ENCODE peak calls at places on chromosomes 13 and 19, in four cellular contexts. T, Q, F and A are unnamed samples.
A peak's percentile ranks its signal among the peaks of the same experiment; 100 is the strongest.

GRCh38 chr19:8641908-8642547 is 11.6 kb downstream of the NFILZ start:
- DNase-seq in F (no peak), Q (peak; percentile 65), T (peak; percentile 24), A (no peak)

GRCh38 chr19:17519967-17520366 is 8.5 kb downstream of the PGLS start:
- DNase-seq in T (no peak), Q (no peak), F (no peak), A (no peak)

GRCh38 chr13:47112205-47112896 is 215.5 kb upstream of the HTR2A start:
- DNase-seq in T (no peak), F (no peak), Q (no peak), A (no peak)

GRCh38 chr13:98930014-98930625 is 47.7 kb downstream of the DOCK9 start:
- DNase-seq in F (no peak), T (no peak), Q (no peak), A (no peak)

GRCh38 chr13:26247608-26248007 is 6.3 kb upstream of the CDK8 start:
- DNase-seq in F (no peak), T (no peak), Q (peak; percentile 29), A (no peak)

GRCh38 chr13:80751854-80752253 is 410.9 kb upstream of the SPRY2 start:
- DNase-seq in T (no peak), Q (no peak), F (no peak), A (no peak)

GRCh38 chr19:658916-659839 is 3.8 kb downstream of the RNF126 start:
- DNase-seq in Q (no peak), T (no peak), F (no peak), A (peak; percentile 75)

GRCh38 chr13:60617863-60618733 is 221.1 kb downstream of the TDRD3 start:
- DNase-seq in Q (peak; percentile 36), T (peak; percentile 32), F (no peak), A (no peak)

GRCh38 chr13:51643114-51643881 is 59.0 kb downstream of the WDFY2 start:
- DNase-seq in Q (peak; percentile 91), F (no peak), T (no peak), A (no peak)

GRCh38 chr19:13154241-13154778 is 4.1 kb downstream of the IER2 start:
- DNase-seq in Q (peak; percentile 95), T (peak; percentile 92), F (peak; percentile 98), A (peak; percentile 99)

GRCh38 chr13:69418319-69418718 is 689.3 kb upstream of the ATXN8OS start:
- DNase-seq in Q (no peak), T (no peak), F (no peak), A (no peak)

GRCh38 chr19:7670150-7670784 is 1.4 kb downstream of the RETN start:
- DNase-seq in Q (no peak), F (no peak), T (no peak), A (no peak)

GRCh38 chr19:49472936-49473335 is 1.1 kb upstream of the FLT3LG start:
- DNase-seq in T (no peak), F (no peak), Q (no peak), A (no peak)

GRCh38 chr19:1624458-1624857 is 19.2 kb upstream of the UQCR11 start:
- DNase-seq in Q (peak; percentile 37), T (peak; percentile 39), F (no peak), A (peak; percentile 78)

GRCh38 chr13:107883561-107884175 is 331.7 kb downstream of the LIG4 start:
- DNase-seq in Q (peak; percentile 93), T (no peak), F (no peak), A (no peak)

GRCh38 chr19:2819540-2820111 is at the start of gene ZNF554:
- DNase-seq in F (peak; percentile 98), T (peak; percentile 95), Q (peak; percentile 94), A (peak; percentile 98)
- TF ChIP-seq POLR2A in F (peak; percentile 29), T (peak; percentile 27), Q (no peak), A (no peak)

GRCh38 chr19:42531313-42531712 is 3.0 kb upstream of the CEACAM1 start:
- DNase-seq in T (no peak), F (no peak), Q (no peak), A (peak; percentile 30)

GRCh38 chr19:42532881-42533280 is 4.6 kb upstream of the CEACAM1 start:
- DNase-seq in Q (no peak), F (no peak), T (no peak), A (no peak)

GRCh38 chr19:42524943-42525342 is 3.3 kb downstream of the CEACAM1 start:
- DNase-seq in F (no peak), T (no peak), Q (no peak), A (no peak)

GRCh38 chr19:42528354-42529247 is at the start of gene CEACAM1:
- DNase-seq in F (peak; percentile 86), T (no peak), Q (no peak), A (no peak)

GRCh38 chr19:42529248-42529764 is 1.0 kb upstream of the CEACAM1 start:
- DNase-seq in Q (peak; percentile 19), F (peak; percentile 77), T (peak; percentile 70), A (no peak)
- H3K4me3 ChIP-seq in Q (no peak overlapping the region), F (peak overlapping the region; percentile 46), T (no peak overlapping the region), A (no peak overlapping the region)

DNA sequence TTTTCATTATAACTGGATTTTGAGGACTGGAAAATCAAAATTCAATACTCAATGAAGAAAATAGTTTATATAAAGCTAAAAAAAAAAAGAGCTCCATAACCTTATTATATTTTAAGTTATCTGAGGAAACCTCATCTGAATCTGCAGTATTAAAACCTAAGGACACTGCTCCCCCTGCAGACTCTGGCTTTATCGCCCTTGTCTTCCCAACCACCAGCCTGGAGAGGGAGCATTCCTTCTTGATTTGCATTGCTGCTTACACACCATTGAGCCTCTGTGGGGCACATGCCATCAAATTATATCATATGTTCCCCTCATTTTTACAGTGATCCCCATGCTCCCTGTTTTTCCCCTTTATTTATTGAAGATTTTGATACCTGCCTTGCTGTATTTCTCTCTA is 871.4 kb upstream of the GPC6 start:
- DNase-seq in Q (peak; percentile 5), T (peak; percentile 15), F (no peak), A (no peak)
- TF ChIP-seq POLR2A in Q (no peak), T (no peak), F (no peak), A (no peak)

GRCh38 chr13:27833206-27833605 is 40.9 kb downstream of the GSX1 start:
- DNase-seq in Q (no peak), T (no peak), F (no peak), A (peak; percentile 13)

GRCh38 chr13:27834095-27834494 is 41.8 kb downstream of the GSX1 start:
- DNase-seq in Q (no peak), F (no peak), T (no peak), A (peak; percentile 8)

GRCh38 chr13:27826379-27827353 is 34.4 kb downstream of the GSX1 start:
- DNase-seq in Q (peak; percentile 81), F (peak; percentile 85), T (peak; percentile 77), A (peak; percentile 86)

GRCh38 chr13:27827646-27828045 is 35.4 kb downstream of the GSX1 start:
- DNase-seq in T (no peak), Q (no peak), F (no peak), A (no peak)

DNA sequence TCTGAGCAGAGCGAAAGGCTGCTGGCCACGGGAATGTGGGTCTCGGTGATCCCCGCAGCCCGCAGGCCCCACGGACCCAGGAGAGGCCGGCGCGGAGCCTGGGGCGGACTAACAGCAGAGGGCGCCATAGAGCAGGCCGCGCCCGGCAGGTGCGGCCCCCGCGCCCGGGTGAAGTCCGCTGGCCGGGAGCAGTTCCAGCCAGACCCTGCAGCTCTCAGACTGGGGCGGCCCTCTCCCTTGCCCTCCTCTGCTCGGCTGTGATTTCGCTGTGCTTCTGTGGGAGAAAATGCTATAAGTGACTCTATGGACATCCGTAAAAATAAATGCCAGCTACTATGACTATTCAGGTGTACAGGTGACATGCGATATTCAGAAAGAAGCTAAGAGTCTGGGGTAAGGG is 37.7 kb downstream of the GSX1 start:
- DNase-seq in F (peak; percentile 69), T (peak; percentile 23), Q (no peak), A (peak; percentile 62)
- H3K4me3 ChIP-seq in F (no peak overlapping the region), T (peak overlapping the region; percentile 20), Q (no peak overlapping the region), A (no peak overlapping the region)

GRCh38 chr13:35025314-35025713 is 83.2 kb downstream of the NBEA start:
- DNase-seq in T (no peak), F (no peak), Q (no peak), A (no peak)
- TF ChIP-seq POLR2A in T (no peak), F (no peak), Q (no peak), A (no peak)

GRCh38 chr13:27427663-27428062 is 3.2 kb downstream of the GTF3A start:
- DNase-seq in F (no peak), T (peak; percentile 28), Q (no peak), A (no peak)

GRCh38 chr13:27437126-27437525 is 12.7 kb downstream of the GTF3A start:
- DNase-seq in T (no peak), Q (no peak), F (no peak), A (no peak)

GRCh38 chr13:27428160-27428559 is 3.7 kb downstream of the GTF3A start:
- DNase-seq in Q (no peak), F (no peak), T (no peak), A (no peak)

GRCh38 chr13:27432612-27433210 is 8.3 kb downstream of the GTF3A start:
- DNase-seq in F (no peak), Q (no peak), T (no peak), A (no peak)

DNA sequence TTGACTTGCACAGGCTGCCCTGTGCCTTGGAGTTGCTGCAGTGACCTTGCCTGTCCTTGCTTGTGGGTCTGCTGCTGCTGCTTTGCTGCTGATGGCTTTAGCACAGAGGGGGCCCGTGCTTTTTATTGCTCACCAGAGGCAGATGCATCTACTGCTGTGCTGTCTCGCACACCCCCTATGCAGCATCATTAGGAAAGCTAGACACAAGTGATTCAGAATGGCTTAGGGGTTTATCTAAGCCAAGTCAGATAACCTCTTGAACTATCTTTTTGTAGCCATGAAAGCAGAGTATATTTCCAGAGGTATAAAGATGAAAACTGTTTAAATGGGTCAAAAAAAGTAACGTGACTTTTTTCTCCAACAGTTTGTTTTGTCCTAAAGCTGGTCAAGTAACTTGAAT is 7.8 kb downstream of the GTF3A start:
- DNase-seq in Q (no peak), F (no peak), T (no peak), A (no peak)
- H3K4me3 ChIP-seq in Q (no peak overlapping the region), F (no peak overlapping the region), T (no peak overlapping the region), A (no peak overlapping the region)

DNA sequence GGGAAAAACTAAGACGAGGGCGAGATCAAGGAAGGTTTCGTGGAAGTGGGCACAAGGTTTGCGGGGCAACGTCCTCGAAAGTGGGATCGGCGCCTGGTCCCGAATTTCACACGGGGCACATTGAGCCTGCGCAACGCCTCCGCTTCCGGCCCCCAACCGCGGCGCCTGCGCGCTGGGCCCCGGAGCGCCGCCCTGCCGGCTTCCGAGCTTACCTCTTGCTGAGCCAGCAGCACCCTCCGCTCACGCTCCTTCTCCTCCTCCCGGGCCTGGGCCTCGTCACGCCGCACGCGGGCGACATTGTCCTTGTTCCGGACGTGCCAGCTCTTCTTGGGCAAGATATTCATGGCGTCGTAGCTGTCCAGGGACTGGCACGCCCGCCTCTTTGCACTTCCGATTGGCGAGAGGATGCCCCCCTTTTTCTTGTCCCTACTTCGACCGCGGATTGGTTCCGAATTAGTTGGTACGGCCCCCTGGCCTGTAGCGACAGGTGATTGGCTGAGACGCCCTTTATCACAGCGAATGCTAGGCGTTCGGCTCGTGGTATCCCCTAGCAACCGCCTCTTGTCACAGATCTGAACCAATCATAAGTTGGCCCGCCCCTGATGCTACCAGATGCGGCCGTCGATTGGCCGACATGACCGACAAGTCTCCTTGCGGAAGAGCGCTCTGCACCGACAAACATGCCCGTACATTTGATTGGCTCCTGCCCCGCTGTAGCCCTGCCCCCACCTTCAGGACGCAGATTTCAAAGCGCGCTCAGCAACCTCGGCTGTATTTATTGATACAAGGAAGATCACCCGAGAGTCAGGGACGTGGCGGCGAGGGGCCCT is at the start of gene LENG1:
- DNase-seq in T (peak; percentile 100), F (peak; percentile 100), Q (peak; percentile 100), A (peak; percentile 100)
- TF ChIP-seq POLR2A in T (peak; percentile 70), F (peak; percentile 71), Q (peak; percentile 96), A (peak; percentile 41)

GRCh38 chr13:112704634-112705145 is 14.9 kb downstream of the ATP11A start:
- DNase-seq in T (no peak), F (no peak), Q (no peak), A (no peak)
- H3K4me3 ChIP-seq in T (no peak overlapping the region), F (no peak overlapping the region), Q (no peak overlapping the region), A (no peak overlapping the region)

GRCh38 chr19:41699231-41699967 is 9.0 kb upstream of the CEACAM5 start:
- DNase-seq in T (no peak), Q (no peak), F (peak; percentile 22), A (peak; percentile 52)
- TF ChIP-seq POLR2A in T (no peak), Q (no peak), F (no peak), A (no peak)